ENCODE peak calls at places on chromosomes 1 and 21, in seven cellular contexts. L is amniotic stem cell; R is effector memory CD8-positive, alpha-beta T cell; Q is Ammon's horn; B is RPMI7951; Y is small intestine; X is fibroblast of lung. A is an unnamed sample.

GRCh38 chr1:26408604-26409003 is 2.0 kb upstream of the LIN28A start:
- DNase-seq in L (peak), R (peak), Q (peak), B (peak), Y (peak), X (peak), A (peak)

GRCh38 chr21:42220138-42220701 is 1.3 kb downstream of the ABCG1 start:
- DNase-seq in L (no peak), R (peak), Q (peak), B (peak), Y (peak), X (peak), A (peak)

GRCh38 chr1:178091986-178092745 is 1.7 kb upstream of the RASAL2 start:
- DNase-seq in L (peak), R (no peak), Q (no peak), B (no peak), Y (no peak), X (peak), A (no peak)

GRCh38 chr1:77544845-77545244 is 137.6 kb downstream of the ZZZ3 start:
- DNase-seq in L (no peak), R (no peak), Q (no peak), B (no peak), Y (no peak), X (peak), A (no peak)

GRCh38 chr1:173590557-173590956 is 12.3 kb downstream of the SLC9C2 start:
- DNase-seq in L (peak), R (no peak), Q (no peak), B (peak), Y (peak), X (peak), A (no peak)

GRCh38 chr1:238474263-238474662 is 583.5 kb upstream of the ZP4 start:
- DNase-seq in L (no peak), R (no peak), Q (no peak), B (no peak), Y (no peak), X (no peak), A (no peak)

GRCh38 chr1:41618066-41618825 is 133.8 kb upstream of the EDN2 start:
- DNase-seq in L (no peak), R (no peak), Q (peak), B (peak), Y (no peak), X (peak), A (no peak)

GRCh38 chr1:818611-819291 is 105.0 kb upstream of the SAMD11 start:
- DNase-seq in L (no peak), R (no peak), Q (no peak), B (no peak), Y (no peak), X (no peak), A (no peak)

GRCh38 chr1:225875044-225875822 is 6.9 kb downstream of the TMEM63A start:
- DNase-seq in L (no peak), R (no peak), Q (no peak), B (no peak), Y (peak), X (no peak), A (no peak)

GRCh38 chr1:206926286-206926685 is 4.5 kb upstream of the FCMR start:
- DNase-seq in L (no peak), R (no peak), Q (no peak), B (no peak), Y (peak), X (no peak), A (no peak)

GRCh38 chr21:17688912-17689874 is 76.5 kb upstream of the BTG3 start:
- DNase-seq in L (no peak), R (peak), Q (peak), B (peak), Y (peak), X (peak), A (no peak)

GRCh38 chr1:33181038-33181861 is 593 bp downstream of the TRIM62 start:
- DNase-seq in L (no peak), R (peak), Q (peak), B (peak), Y (peak), X (peak), A (peak)

GRCh38 chr1:44642925-44643324 is 31.4 kb downstream of the TMEM53 start:
- DNase-seq in L (no peak), R (no peak), Q (no peak), B (no peak), Y (no peak), X (no peak), A (no peak)

GRCh38 chr1:2445823-2446215 is 30.3 kb upstream of the PLCH2 start:
- DNase-seq in L (no peak), R (no peak), Q (no peak), B (no peak), Y (no peak), X (no peak), A (no peak)

GRCh38 chr1:59967141-59967697 is 40.6 kb upstream of the CYP2J2 start:
- DNase-seq in L (peak), R (no peak), Q (no peak), B (no peak), Y (no peak), X (peak), A (no peak)

GRCh38 chr1:222886194-222887126 is 71.6 kb downstream of the DISP1 start:
- DNase-seq in L (no peak), R (no peak), Q (no peak), B (no peak), Y (no peak), X (no peak), A (no peak)

GRCh38 chr1:150999051-150999674 is 7.5 kb downstream of the MINDY1 start:
- DNase-seq in L (no peak), R (no peak), Q (peak), B (peak), Y (no peak), X (peak), A (no peak)

GRCh38 chr21:26124421-26124833 is 46.1 kb downstream of the APP start:
- DNase-seq in L (no peak), R (no peak), Q (no peak), B (no peak), Y (no peak), X (peak), A (no peak)

GRCh38 chr1:191892716-191893115 is 265.5 kb upstream of the RGS18 start:
- DNase-seq in L (no peak), R (no peak), Q (no peak), B (no peak), Y (no peak), X (no peak), A (no peak)

GRCh38 chr1:6028042-6028895 is 17.4 kb upstream of the KCNAB2 start:
- DNase-seq in L (no peak), R (peak), Q (peak), B (no peak), Y (peak), X (no peak), A (no peak)

GRCh38 chr1:211811848-211812247 is 18.7 kb downstream of the LPGAT1 start:
- DNase-seq in L (no peak), R (no peak), Q (no peak), B (no peak), Y (no peak), X (no peak), A (no peak)

GRCh38 chr1:171258943-171259342 is 10.6 kb downstream of the FMO1 start:
- DNase-seq in L (no peak), R (no peak), Q (no peak), B (no peak), Y (no peak), X (no peak), A (no peak)

GRCh38 chr1:25544819-25545218 is 1.4 kb downstream of the LDLRAP1 start:
- DNase-seq in L (no peak), R (no peak), Q (peak), B (peak), Y (peak), X (no peak), A (no peak)

GRCh38 chr1:219573960-219574359 is 38.9 kb downstream of the ZC3H11B start:
- DNase-seq in L (no peak), R (no peak), Q (no peak), B (no peak), Y (no peak), X (no peak), A (no peak)

GRCh38 chr1:30790850-30791778 is 33.5 kb upstream of the LAPTM5 start:
- DNase-seq in L (no peak), R (peak), Q (peak), B (peak), Y (peak), X (no peak), A (no peak)

GRCh38 chr1:169186106-169186505 is 79.6 kb downstream of the ATP1B1 start:
- DNase-seq in L (no peak), R (no peak), Q (no peak), B (no peak), Y (no peak), X (no peak), A (no peak)

GRCh38 chr1:39080884-39081265 is 54.7 kb downstream of the NDUFS5 start:
- DNase-seq in L (no peak), R (no peak), Q (peak), B (no peak), Y (no peak), X (no peak), A (peak)

GRCh38 chr21:23401278-23401677 is 2206.0 kb downstream of the MRPL39 start:
- DNase-seq in L (no peak), R (no peak), Q (no peak), B (no peak), Y (no peak), X (no peak), A (no peak)

A was measured in retina.